ENCODE peak calls at places on chromosomes 7 and 10, in six cellular contexts. One of them, this sample, is unnamed.

GRCh38 chr10:92291921-92292860 is 1.2 kb downstream of the MARCHF5 start:
- DNase-seq in neural progenitor cell: peak; percentile 56
- DNase-seq in GM13976: peak; percentile 72
- DNase-seq in mesothelial cell of epicardium: no peak
- DNase-seq in IMR-90: peak; percentile 57
- DNase-seq in Calu3: peak; percentile 40
- DNase-seq in this sample: no peak

GRCh38 chr10:131198843-131199242 is 112.7 kb downstream of the TCERG1L start:
- DNase-seq in neural progenitor cell: no peak
- DNase-seq in mesothelial cell of epicardium: peak; percentile 13
- DNase-seq in GM13976: no peak
- DNase-seq in IMR-90: no peak
- DNase-seq in Calu3: no peak
- DNase-seq in this sample: no peak

GRCh38 chr7:69596723-69597277 is 1.5 kb upstream of the AUTS2 start:
- DNase-seq in neural progenitor cell: peak; percentile 57
- DNase-seq in mesothelial cell of epicardium: no peak
- DNase-seq in Calu3: no peak
- DNase-seq in GM13976: no peak
- DNase-seq in IMR-90: no peak
- DNase-seq in this sample: no peak

GRCh38 chr10:4763960-4764428 is 62.0 kb upstream of the AKR1E2 start:
- DNase-seq in Calu3: peak; percentile 33
- DNase-seq in IMR-90: peak; percentile 87
- DNase-seq in mesothelial cell of epicardium: no peak
- DNase-seq in GM13976: no peak
- DNase-seq in neural progenitor cell: no peak
- DNase-seq in this sample: no peak

GRCh38 chr10:7308826-7309225 is 102.0 kb downstream of the SFMBT2 start:
- DNase-seq in GM13976: no peak
- DNase-seq in mesothelial cell of epicardium: no peak
- DNase-seq in IMR-90: no peak
- DNase-seq in neural progenitor cell: no peak
- DNase-seq in Calu3: no peak
- DNase-seq in this sample: no peak

GRCh38 chr7:68276725-68277124 is 1280.1 kb downstream of the TYW1 start:
- DNase-seq in mesothelial cell of epicardium: no peak
- DNase-seq in IMR-90: no peak
- DNase-seq in Calu3: no peak
- DNase-seq in neural progenitor cell: no peak
- DNase-seq in GM13976: no peak
- DNase-seq in this sample: no peak

GRCh38 chr10:96289218-96289910 is 14.9 kb upstream of the DNTT start:
- DNase-seq in IMR-90: no peak
- DNase-seq in mesothelial cell of epicardium: no peak
- DNase-seq in GM13976: no peak
- DNase-seq in neural progenitor cell: no peak
- DNase-seq in Calu3: no peak
- DNase-seq in this sample: no peak

GRCh38 chr7:50953820-50954219 is 171.1 kb upstream of the GRB10 start:
- DNase-seq in IMR-90: peak; percentile 15
- DNase-seq in mesothelial cell of epicardium: no peak
- DNase-seq in GM13976: no peak
- DNase-seq in neural progenitor cell: peak; percentile 26
- DNase-seq in Calu3: peak; percentile 67
- DNase-seq in this sample: no peak

GRCh38 chr7:21902240-21902639 is 43.5 kb downstream of the CDCA7L start:
- DNase-seq in IMR-90: peak; percentile 54
- DNase-seq in mesothelial cell of epicardium: no peak
- DNase-seq in neural progenitor cell: no peak
- DNase-seq in GM13976: no peak
- DNase-seq in Calu3: no peak
- DNase-seq in this sample: no peak

GRCh38 chr7:96311967-96312366 is 9.9 kb downstream of the SLC25A13 start:
- DNase-seq in IMR-90: peak; percentile 35
- DNase-seq in GM13976: no peak
- DNase-seq in mesothelial cell of epicardium: no peak
- DNase-seq in Calu3: no peak
- DNase-seq in neural progenitor cell: no peak
- DNase-seq in this sample: no peak

GRCh38 chr10:80122110-80122710 is 10.3 kb upstream of the PLAC9 start:
- DNase-seq in GM13976: no peak
- DNase-seq in Calu3: no peak
- DNase-seq in mesothelial cell of epicardium: no peak
- DNase-seq in neural progenitor cell: no peak
- DNase-seq in IMR-90: no peak
- DNase-seq in this sample: no peak

GRCh38 chr10:75431180-75432111 is at the start of gene LRMDA:
- DNase-seq in GM13976: no peak
- DNase-seq in neural progenitor cell: peak; percentile 65
- DNase-seq in IMR-90: no peak
- DNase-seq in Calu3: peak; percentile 59
- DNase-seq in mesothelial cell of epicardium: no peak
- DNase-seq in this sample: no peak

GRCh38 chr7:116948934-116949333 is 4.4 kb upstream of the ST7 start:
- DNase-seq in IMR-90: no peak
- DNase-seq in mesothelial cell of epicardium: no peak
- DNase-seq in neural progenitor cell: no peak
- DNase-seq in Calu3: no peak
- DNase-seq in GM13976: no peak
- DNase-seq in this sample: no peak

GRCh38 chr7:15462721-15463389 is 99.0 kb downstream of the AGMO start:
- DNase-seq in neural progenitor cell: no peak
- DNase-seq in GM13976: no peak
- DNase-seq in Calu3: no peak
- DNase-seq in IMR-90: peak; percentile 13
- DNase-seq in mesothelial cell of epicardium: no peak
- DNase-seq in this sample: no peak

GRCh38 chr10:59175538-59176240 is 754 bp upstream of the PHYHIPL start:
- DNase-seq in IMR-90: no peak
- DNase-seq in neural progenitor cell: peak; percentile 70
- DNase-seq in mesothelial cell of epicardium: peak; percentile 8
- DNase-seq in Calu3: no peak
- DNase-seq in GM13976: no peak
- DNase-seq in this sample: peak; percentile 25

GRCh38 chr7:94205529-94205928 is 189.2 kb upstream of the COL1A2 start:
- DNase-seq in Calu3: no peak
- DNase-seq in GM13976: no peak
- DNase-seq in neural progenitor cell: no peak
- DNase-seq in IMR-90: no peak
- DNase-seq in mesothelial cell of epicardium: no peak
- DNase-seq in this sample: no peak

GRCh38 chr7:41096921-41097320 is 606.0 kb downstream of the INHBA start:
- DNase-seq in IMR-90: peak; percentile 98
- DNase-seq in neural progenitor cell: no peak
- DNase-seq in Calu3: no peak
- DNase-seq in mesothelial cell of epicardium: no peak
- DNase-seq in GM13976: no peak
- DNase-seq in this sample: no peak

GRCh38 chr10:11450427-11450826 is 161.0 kb downstream of the USP6NL start:
- DNase-seq in IMR-90: no peak
- DNase-seq in Calu3: no peak
- DNase-seq in mesothelial cell of epicardium: no peak
- DNase-seq in GM13976: no peak
- DNase-seq in neural progenitor cell: no peak
- DNase-seq in this sample: no peak

GRCh38 chr10:11993834-11994468 is 48.7 kb downstream of the UPF2 start:
- DNase-seq in Calu3: no peak
- DNase-seq in IMR-90: no peak
- DNase-seq in GM13976: peak; percentile 75
- DNase-seq in neural progenitor cell: no peak
- DNase-seq in mesothelial cell of epicardium: no peak
- DNase-seq in this sample: no peak

GRCh38 chr10:9681655-9682054 is 1336.0 kb upstream of the CELF2 start:
- DNase-seq in Calu3: no peak
- DNase-seq in mesothelial cell of epicardium: no peak
- DNase-seq in GM13976: no peak
- DNase-seq in neural progenitor cell: no peak
- DNase-seq in IMR-90: no peak
- DNase-seq in this sample: no peak

GRCh38 chr10:118259288-118259906 is 82.7 kb downstream of the FAM204A start:
- DNase-seq in mesothelial cell of epicardium: peak; percentile 53
- DNase-seq in IMR-90: peak; percentile 6
- DNase-seq in GM13976: peak; percentile 31
- DNase-seq in Calu3: peak; percentile 28
- DNase-seq in neural progenitor cell: peak; percentile 90
- DNase-seq in this sample: no peak

GRCh38 chr7:151482883-151483699 is 36.6 kb downstream of the RHEB start:
- DNase-seq in mesothelial cell of epicardium: no peak
- DNase-seq in Calu3: no peak
- DNase-seq in neural progenitor cell: no peak
- DNase-seq in GM13976: no peak
- DNase-seq in IMR-90: no peak
- DNase-seq in this sample: no peak

GRCh38 chr10:80472234-80473095 is 18.4 kb downstream of the TSPAN14 start:
- DNase-seq in Calu3: no peak
- DNase-seq in mesothelial cell of epicardium: no peak
- DNase-seq in neural progenitor cell: no peak
- DNase-seq in IMR-90: peak; percentile 85
- DNase-seq in GM13976: peak; percentile 79
- DNase-seq in this sample: no peak

GRCh38 chr10:21727452-21728168 is 193.6 kb downstream of the MLLT10 start:
- DNase-seq in mesothelial cell of epicardium: no peak
- DNase-seq in Calu3: no peak
- DNase-seq in IMR-90: no peak
- DNase-seq in neural progenitor cell: no peak
- DNase-seq in GM13976: no peak
- DNase-seq in this sample: no peak

GRCh38 chr7:30713397-30713796 is 31.1 kb upstream of the CRHR2 start:
- DNase-seq in Calu3: no peak
- DNase-seq in GM13976: no peak
- DNase-seq in IMR-90: no peak
- DNase-seq in neural progenitor cell: no peak
- DNase-seq in mesothelial cell of epicardium: no peak
- DNase-seq in this sample: no peak

GRCh38 chr7:156534925-156535324 is 105.6 kb upstream of the RNF32 start:
- DNase-seq in neural progenitor cell: no peak
- DNase-seq in GM13976: no peak
- DNase-seq in Calu3: no peak
- DNase-seq in IMR-90: no peak
- DNase-seq in mesothelial cell of epicardium: no peak
- DNase-seq in this sample: no peak

GRCh38 chr10:74207681-74208080 is 56.7 kb downstream of the ADK start:
- DNase-seq in IMR-90: no peak
- DNase-seq in Calu3: no peak
- DNase-seq in GM13976: no peak
- DNase-seq in neural progenitor cell: no peak
- DNase-seq in mesothelial cell of epicardium: no peak
- DNase-seq in this sample: no peak

GRCh38 chr10:43930777-43931176 is 282.1 kb upstream of the ZNF32 start:
- DNase-seq in GM13976: no peak
- DNase-seq in mesothelial cell of epicardium: no peak
- DNase-seq in IMR-90: no peak
- DNase-seq in Calu3: no peak
- DNase-seq in neural progenitor cell: no peak
- DNase-seq in this sample: no peak

GRCh38 chr7:24980695-24981543 is 941 bp upstream of the OSBPL3 start:
- DNase-seq in neural progenitor cell: peak; percentile 44
- DNase-seq in IMR-90: peak; percentile 36
- DNase-seq in GM13976: peak; percentile 58
- DNase-seq in Calu3: peak; percentile 64
- DNase-seq in mesothelial cell of epicardium: no peak
- DNase-seq in this sample: no peak

GRCh38 chr7:18638594-18639452 is 143.3 kb downstream of the HDAC9 start:
- DNase-seq in neural progenitor cell: no peak
- DNase-seq in Calu3: no peak
- DNase-seq in mesothelial cell of epicardium: no peak
- DNase-seq in GM13976: no peak
- DNase-seq in IMR-90: peak; percentile 64
- DNase-seq in this sample: no peak
- TF ChIP-seq CTCF in neural progenitor cell: no peak
- TF ChIP-seq CTCF in Calu3: no peak
- TF ChIP-seq CTCF in mesothelial cell of epicardium: no peak
- TF ChIP-seq CTCF in GM13976: no peak
- TF ChIP-seq CTCF in IMR-90: no peak
- TF ChIP-seq CTCF in this sample: no peak

GRCh38 chr7:111929258-111929657 is 276.9 kb downstream of the DOCK4 start:
- DNase-seq in mesothelial cell of epicardium: no peak
- DNase-seq in neural progenitor cell: no peak
- DNase-seq in Calu3: no peak
- DNase-seq in IMR-90: no peak
- DNase-seq in GM13976: no peak
- DNase-seq in this sample: no peak
- TF ChIP-seq CTCF in mesothelial cell of epicardium: no peak
- TF ChIP-seq CTCF in neural progenitor cell: no peak
- TF ChIP-seq CTCF in Calu3: no peak
- TF ChIP-seq CTCF in IMR-90: no peak
- TF ChIP-seq CTCF in GM13976: no peak
- TF ChIP-seq CTCF in this sample: peak; percentile 67

DNA sequence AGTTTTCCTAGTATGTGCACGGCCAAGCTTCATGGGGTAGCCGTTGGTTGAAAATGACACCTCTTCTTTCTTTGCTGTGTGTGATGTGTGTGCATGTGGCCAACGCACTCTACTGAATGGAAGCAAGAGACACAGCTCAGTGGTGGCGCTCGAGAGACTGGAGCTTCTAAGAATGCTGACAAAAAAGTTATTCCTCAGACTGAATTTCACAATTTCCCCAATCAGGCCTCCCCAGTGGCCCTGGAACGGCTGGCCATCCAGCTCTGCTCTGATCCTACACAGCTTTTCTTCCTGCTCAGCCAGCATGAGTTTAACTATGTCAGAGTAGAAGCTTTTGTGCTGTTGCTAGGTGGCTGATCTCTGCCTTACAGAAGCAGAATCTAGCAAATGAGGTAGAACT is 186.7 kb upstream of the PLXDC2 start:
- DNase-seq in mesothelial cell of epicardium: no peak
- DNase-seq in GM13976: no peak
- DNase-seq in neural progenitor cell: peak; percentile 85
- DNase-seq in IMR-90: peak; percentile 67
- DNase-seq in Calu3: peak; percentile 3
- DNase-seq in this sample: no peak
- TF ChIP-seq CTCF in mesothelial cell of epicardium: no peak
- TF ChIP-seq CTCF in GM13976: no peak
- TF ChIP-seq CTCF in neural progenitor cell: peak; percentile 30
- TF ChIP-seq CTCF in IMR-90: peak; percentile 39
- TF ChIP-seq CTCF in Calu3: no peak
- TF ChIP-seq CTCF in this sample: peak; percentile 60

GRCh38 chr7:123366991-123367390 is 167.2 kb upstream of the SLC13A1 start:
- DNase-seq in neural progenitor cell: no peak
- DNase-seq in GM13976: no peak
- DNase-seq in IMR-90: no peak
- DNase-seq in Calu3: no peak
- DNase-seq in mesothelial cell of epicardium: no peak
- DNase-seq in this sample: no peak
- TF ChIP-seq CTCF in neural progenitor cell: no peak
- TF ChIP-seq CTCF in GM13976: no peak
- TF ChIP-seq CTCF in IMR-90: no peak
- TF ChIP-seq CTCF in Calu3: no peak
- TF ChIP-seq CTCF in mesothelial cell of epicardium: no peak
- TF ChIP-seq CTCF in this sample: no peak

This sample was measured in chondrocyte.